ENCODE peak calls at places on chromosomes 13 and 19, in nine cellular contexts. I is lower leg skin, K is GM10248, T is neural progenitor cell, E is dorsolateral prefrontal cortex, A is mucosa of descending colon, Y is K562, J is AG04449, H is nephron progenitor cell. P is an unnamed sample.

GRCh38 chr19:54247106-54247930 is 4.7 kb upstream of the LILRA6 start:
- DNase-seq in I (no peak), K (no peak), T (no peak), E (no peak), A (no peak), Y (no peak), J (no peak), H (no peak), P (no peak)

GRCh38 chr19:10112895-10113591 is 1.6 kb downstream of the P2RY11 start:
- DNase-seq in I (no peak), K (peak), T (peak), E (no peak), A (peak), Y (peak), J (no peak), H (peak), P (peak)

GRCh38 chr13:114116734-114117133 is 15.7 kb downstream of the RASA3 start:
- DNase-seq in I (peak), K (no peak), T (no peak), E (no peak), A (no peak), Y (no peak), J (no peak), H (no peak), P (no peak)

GRCh38 chr13:94712287-94712811 is at the start of gene SOX21:
- DNase-seq in I (peak), K (no peak), T (peak), E (no peak), A (no peak), Y (no peak), J (no peak), H (peak), P (no peak)

GRCh38 chr13:107866666-107867623 is 348.4 kb downstream of the LIG4 start:
- DNase-seq in I (no peak), K (no peak), T (peak), E (peak), A (no peak), Y (peak), J (no peak), H (peak), P (no peak)

GRCh38 chr13:97600438-97601080 is 166.6 kb downstream of the RAP2A start:
- DNase-seq in I (no peak), K (no peak), T (no peak), E (no peak), A (no peak), Y (no peak), J (no peak), H (no peak), P (no peak)

GRCh38 chr13:97502691-97503090 is 68.7 kb downstream of the RAP2A start:
- DNase-seq in I (no peak), K (no peak), T (no peak), E (no peak), A (no peak), Y (no peak), J (no peak), H (no peak), P (no peak)

GRCh38 chr13:71624641-71625040 is 242.4 kb downstream of the DACH1 start:
- DNase-seq in I (no peak), K (no peak), T (peak), E (no peak), A (no peak), Y (no peak), J (no peak), H (no peak), P (no peak)

GRCh38 chr13:74226791-74227475 is 92.7 kb upstream of the KLF12 start:
- DNase-seq in I (no peak), K (no peak), T (no peak), E (no peak), A (no peak), Y (no peak), J (no peak), H (no peak), P (no peak)

GRCh38 chr13:42190529-42190928 is 81.4 kb upstream of the AKAP11 start:
- DNase-seq in I (no peak), K (no peak), T (no peak), E (no peak), A (no peak), Y (no peak), J (no peak), H (no peak), P (no peak)

GRCh38 chr13:78121459-78122348 is 203.1 kb upstream of the EDNRB start:
- DNase-seq in I (no peak), K (peak), T (peak), E (peak), A (peak), Y (peak), J (no peak), H (peak), P (no peak)

GRCh38 chr19:53467138-53467502 is 413 bp upstream of the ZNF813 start:
- DNase-seq in I (peak), K (no peak), T (no peak), E (no peak), A (no peak), Y (peak), J (no peak), H (peak), P (no peak)

GRCh38 chr13:39405107-39405506 is 197.9 kb downstream of the LHFPL6 start:
- DNase-seq in I (no peak), K (no peak), T (no peak), E (no peak), A (no peak), Y (no peak), J (no peak), H (no peak), P (no peak)

GRCh38 chr13:39407786-39408185 is 195.2 kb downstream of the LHFPL6 start:
- DNase-seq in I (no peak), K (no peak), T (no peak), E (no peak), A (no peak), Y (no peak), J (no peak), H (no peak), P (no peak)

GRCh38 chr13:39405596-39405995 is 197.4 kb downstream of the LHFPL6 start:
- DNase-seq in I (no peak), K (no peak), T (no peak), E (no peak), A (no peak), Y (no peak), J (no peak), H (no peak), P (no peak)

GRCh38 chr13:39407138-39407537 is 195.9 kb downstream of the LHFPL6 start:
- DNase-seq in I (no peak), K (no peak), T (no peak), E (no peak), A (no peak), Y (no peak), J (no peak), H (no peak), P (no peak)

GRCh38 chr13:39406688-39407087 is 196.3 kb downstream of the LHFPL6 start:
- DNase-seq in I (no peak), K (peak), T (no peak), E (no peak), A (no peak), Y (no peak), J (no peak), H (no peak), P (no peak)
- TF ChIP-seq CTCF in I (no peak), K (no peak), T (peak), E (no peak), A (no peak), Y (no peak), J (no peak), H (no peak), P (no peak)

GRCh38 chr19:48813123-48813911 is 2.5 kb upstream of the BCAT2 start:
- DNase-seq in I (no peak), K (peak), T (peak), E (no peak), A (no peak), Y (peak), J (no peak), H (no peak), P (no peak)

GRCh38 chr19:48818234-48818823 is 7.5 kb upstream of the BCAT2 start:
- DNase-seq in I (no peak), K (no peak), T (no peak), E (no peak), A (peak), Y (no peak), J (no peak), H (no peak), P (no peak)

GRCh38 chr19:48817585-48818124 is 6.8 kb upstream of the BCAT2 start:
- DNase-seq in I (no peak), K (no peak), T (no peak), E (no peak), A (no peak), Y (no peak), J (no peak), H (no peak), P (no peak)

GRCh38 chr19:48814895-48815294 is 4.1 kb upstream of the BCAT2 start:
- DNase-seq in I (no peak), K (no peak), T (no peak), E (no peak), A (no peak), Y (no peak), J (no peak), H (no peak), P (no peak)

DNA sequence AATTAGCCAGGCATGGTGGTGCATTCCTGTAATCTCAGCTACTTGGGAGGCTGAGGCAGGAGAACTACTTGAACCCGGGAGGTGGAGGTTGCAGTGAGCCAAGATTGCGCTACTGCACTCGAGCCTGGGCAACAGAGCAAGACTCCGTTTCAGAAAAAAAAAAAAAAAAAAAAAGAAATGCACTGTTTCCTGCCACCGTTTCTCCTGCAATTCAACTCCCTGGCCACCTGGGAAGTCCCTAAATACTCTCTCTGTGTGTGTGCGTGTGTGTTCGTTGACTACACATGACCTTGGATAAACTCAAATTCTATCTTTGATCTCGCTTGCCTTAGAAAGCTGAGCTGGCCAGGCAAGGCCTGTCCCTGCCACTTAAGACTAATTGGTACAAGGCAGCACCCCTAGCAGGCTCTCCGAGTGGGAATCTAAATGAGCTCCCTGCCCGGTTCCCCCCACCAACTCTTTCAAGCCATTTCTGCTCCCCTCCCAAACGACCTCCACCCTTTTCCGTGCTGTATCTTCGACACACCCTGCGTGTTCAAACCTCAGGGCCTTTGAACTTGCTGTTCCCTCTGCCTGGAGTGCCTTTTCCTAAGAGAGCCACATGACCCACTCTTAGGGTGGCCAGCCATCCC is 5.2 kb upstream of the BCAT2 start:
- DNase-seq in I (no peak), K (peak), T (no peak), E (no peak), A (no peak), Y (peak), J (no peak), H (no peak), P (no peak)
- TF ChIP-seq CTCF in I (no peak), K (no peak), T (no peak), E (no peak), A (no peak), Y (no peak), J (no peak), H (no peak), P (no peak)

DNA sequence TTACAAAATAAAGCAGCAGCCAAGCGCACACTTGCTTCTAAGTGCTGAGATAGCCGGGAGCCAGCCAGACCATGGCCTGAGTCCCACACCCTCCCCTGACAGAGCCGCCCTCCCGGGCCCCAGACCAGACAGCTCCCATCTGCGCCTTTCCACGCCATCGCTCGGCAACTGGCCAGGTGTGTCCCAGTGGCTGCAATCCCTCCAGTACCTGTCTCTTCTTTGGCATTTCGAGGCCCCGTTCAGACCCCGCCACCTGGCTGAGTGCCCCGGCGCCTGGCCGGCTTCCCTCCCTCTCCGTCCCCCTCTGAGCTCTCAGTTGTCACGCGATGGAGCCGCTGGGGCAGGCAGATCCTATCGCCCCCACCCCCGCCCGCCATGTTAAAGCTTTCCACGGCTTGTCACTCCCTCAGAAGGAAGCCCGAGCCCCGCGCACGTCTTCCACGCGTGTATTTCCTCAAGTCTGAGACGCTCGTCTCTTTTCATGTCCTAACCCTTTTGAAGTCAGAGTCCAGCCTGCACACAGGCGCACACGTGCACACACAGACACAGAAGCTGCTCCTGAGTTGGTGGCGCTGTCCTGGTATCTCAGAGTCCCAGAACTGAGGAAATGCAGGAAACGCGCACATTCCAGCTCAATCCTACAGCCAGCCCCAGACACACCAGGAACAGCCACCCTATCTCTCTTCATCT is 7.9 kb downstream of the MLLT1 start:
- DNase-seq in I (peak), K (no peak), T (peak), E (peak), A (peak), Y (peak), J (no peak), H (no peak), P (no peak)
- TF ChIP-seq CTCF in I (no peak), K (no peak), T (no peak), E (peak), A (no peak), Y (no peak), J (peak), H (no peak), P (no peak)

DNA sequence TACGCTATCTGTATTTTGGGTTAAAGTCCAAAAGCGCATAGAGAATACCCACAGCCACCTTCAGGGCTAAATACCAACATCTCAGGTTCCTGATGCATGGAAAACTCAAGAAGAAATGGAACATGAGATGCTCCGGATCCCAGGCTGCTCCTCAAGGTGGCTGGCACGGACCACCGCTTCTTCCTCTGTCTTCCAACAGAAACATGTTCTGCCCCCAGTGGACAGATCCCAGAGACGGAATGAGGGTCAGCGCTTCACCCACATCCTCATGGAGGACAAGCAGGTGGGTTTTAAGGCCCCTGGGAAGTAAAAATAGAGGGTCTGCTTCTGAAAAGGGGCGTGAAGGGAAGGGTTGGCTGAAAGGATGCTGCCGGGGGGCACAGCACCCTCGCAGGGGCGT is 17.3 kb downstream of the COL4A1 start:
- DNase-seq in I (peak), K (no peak), T (no peak), E (no peak), A (no peak), Y (no peak), J (no peak), H (no peak), P (no peak)
- TF ChIP-seq CTCF in I (no peak), K (no peak), T (no peak), E (no peak), A (no peak), Y (no peak), J (no peak), H (no peak), P (no peak)

GRCh38 chr19:45401815-45402468 is 2.9 kb downstream of the PPP1R13L start:
- DNase-seq in I (no peak), K (no peak), T (no peak), E (no peak), A (no peak), Y (no peak), J (no peak), H (no peak), P (no peak)

GRCh38 chr19:45403781-45404556 is 900 bp downstream of the PPP1R13L start:
- DNase-seq in I (no peak), K (peak), T (peak), E (no peak), A (peak), Y (peak), J (no peak), H (peak), P (peak)

GRCh38 chr19:45403272-45403671 is 1.6 kb downstream of the PPP1R13L start:
- DNase-seq in I (no peak), K (no peak), T (no peak), E (no peak), A (no peak), Y (no peak), J (no peak), H (no peak), P (no peak)

GRCh38 chr19:45404557-45405434 is at the start of gene PPP1R13L:
- DNase-seq in I (peak), K (peak), T (peak), E (no peak), A (peak), Y (peak), J (no peak), H (peak), P (no peak)

GRCh38 chr19:45402469-45403070 is 2.3 kb downstream of the PPP1R13L start:
- DNase-seq in I (no peak), K (peak), T (peak), E (no peak), A (peak), Y (peak), J (no peak), H (peak), P (peak)
- TF ChIP-seq CTCF in I (no peak), K (peak), T (peak), E (peak), A (peak), Y (peak), J (peak), H (peak), P (no peak)

DNA sequence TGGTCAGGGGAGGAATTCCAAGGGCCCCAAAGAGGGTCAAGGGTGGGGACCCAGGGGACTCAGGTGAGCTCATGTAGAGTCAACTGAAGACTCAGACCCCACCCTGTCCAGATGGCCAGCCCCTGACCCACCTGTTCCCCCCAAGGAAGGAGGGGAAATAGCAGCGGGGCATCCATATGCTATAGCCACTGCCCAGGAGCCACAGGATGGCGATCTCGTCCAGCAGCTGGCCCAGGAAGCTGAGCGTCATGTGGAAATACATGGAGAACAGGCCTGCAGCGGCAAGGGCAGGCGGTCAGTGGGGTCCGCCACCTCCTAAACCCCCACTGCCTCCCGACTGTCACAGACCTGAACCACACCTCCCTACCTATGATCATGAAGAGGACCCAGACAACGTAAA is 21.4 kb downstream of the ACER1 start:
- DNase-seq in I (no peak), K (no peak), T (no peak), E (no peak), A (peak), Y (peak), J (no peak), H (no peak), P (no peak)
- TF ChIP-seq CTCF in I (no peak), K (no peak), T (peak), E (no peak), A (no peak), Y (peak), J (no peak), H (no peak), P (no peak)

GRCh38 chr19:57282011-57282636 is 1.8 kb downstream of the ZNF460 start:
- DNase-seq in I (no peak), K (peak), T (no peak), E (no peak), A (no peak), Y (no peak), J (no peak), H (no peak), P (no peak)

GRCh38 chr19:57276430-57276829 is 3.9 kb upstream of the ZNF460 start:
- DNase-seq in I (no peak), K (no peak), T (no peak), E (no peak), A (no peak), Y (no peak), J (no peak), H (no peak), P (no peak)

GRCh38 chr19:57279418-57280164 is 694 bp upstream of the ZNF460 start:
- DNase-seq in I (peak), K (peak), T (peak), E (peak), A (peak), Y (peak), J (peak), H (peak), P (peak)

GRCh38 chr19:57280913-57281425 is 684 bp downstream of the ZNF460 start:
- DNase-seq in I (no peak), K (peak), T (no peak), E (no peak), A (peak), Y (peak), J (no peak), H (no peak), P (no peak)

GRCh38 chr19:57280165-57280912 is at the start of gene ZNF460:
- DNase-seq in I (peak), K (peak), T (peak), E (peak), A (peak), Y (peak), J (peak), H (peak), P (peak)
- TF ChIP-seq CTCF in I (no peak), K (no peak), T (no peak), E (peak), A (no peak), Y (no peak), J (no peak), H (no peak), P (no peak)

GRCh38 chr13:21121616-21122015 is 54.7 kb downstream of the SKA3 start:
- DNase-seq in I (peak), K (no peak), T (no peak), E (no peak), A (no peak), Y (no peak), J (no peak), H (no peak), P (no peak)

GRCh38 chr13:21117104-21117809 is 55.9 kb upstream of the LATS2 start:
- DNase-seq in I (no peak), K (no peak), T (no peak), E (no peak), A (no peak), Y (no peak), J (no peak), H (no peak), P (no peak)

GRCh38 chr13:21119526-21119925 is 56.8 kb downstream of the SKA3 start:
- DNase-seq in I (no peak), K (no peak), T (no peak), E (no peak), A (no peak), Y (no peak), J (no peak), H (no peak), P (no peak)

GRCh38 chr13:21118180-21118579 is 56.8 kb upstream of the LATS2 start:
- DNase-seq in I (no peak), K (no peak), T (no peak), E (no peak), A (no peak), Y (no peak), J (no peak), H (no peak), P (no peak)

GRCh38 chr13:21120191-21120590 is 56.2 kb downstream of the SKA3 start:
- DNase-seq in I (no peak), K (no peak), T (no peak), E (no peak), A (no peak), Y (no peak), J (no peak), H (no peak), P (no peak)
- TF ChIP-seq CTCF in I (no peak), K (no peak), T (no peak), E (no peak), A (no peak), Y (no peak), J (no peak), H (no peak), P (no peak)